ENCODE peak calls at places on chromosomes 11 and 22, in nine cellular contexts. F is NCI-H1092 treated with DMSO at 0.1 percent for 48 hours; L is amygdala; V is astrocyte; M is small intestine; K is MM.1S; E is left ventricle myocardium inferior; Q is amniotic stem cell; X is T-helper 2 cell treated with Interferon-gamma antibody and Interleukin-4, amounts not matched to agents 5 μg/mL and 100 μg/mL, for 36 hours. R is an unnamed sample.

GRCh38 chr11:122703541-122704272 is 48.2 kb downstream of the UBASH3B start:
- DNase-seq in F (no peak), L (no peak), V (no peak), M (no peak), K (no peak), E (no peak), Q (no peak), X (peak), R (peak)

GRCh38 chr11:68643576-68643975 is 40.8 kb upstream of the GAL start:
- DNase-seq in F (no peak), L (no peak), V (no peak), M (no peak), K (peak), E (no peak), Q (no peak), X (no peak), R (peak)

GRCh38 chr11:28539239-28540025 is 431.2 kb downstream of the METTL15 start:
- DNase-seq in F (no peak), L (no peak), V (no peak), M (no peak), K (no peak), E (no peak), Q (no peak), X (no peak), R (no peak)

GRCh38 chr11:117872420-117872961 is 4.0 kb downstream of the FXYD6 start:
- DNase-seq in F (no peak), L (no peak), V (no peak), M (no peak), K (no peak), E (peak), Q (no peak), X (no peak), R (no peak)

GRCh38 chr11:35045219-35045819 is 93.7 kb upstream of the CD44 start:
- DNase-seq in F (no peak), L (no peak), V (no peak), M (peak), K (no peak), E (no peak), Q (no peak), X (peak), R (no peak)

GRCh38 chr22:46879083-46879482 is 116.6 kb downstream of the TBC1D22A start:
- DNase-seq in F (no peak), L (no peak), V (peak), M (no peak), K (no peak), E (no peak), Q (no peak), X (no peak), R (peak)

GRCh38 chr11:103867481-103867880 is 169.0 kb upstream of the DDI1 start:
- DNase-seq in F (no peak), L (no peak), V (no peak), M (no peak), K (no peak), E (no peak), Q (no peak), X (no peak), R (no peak)

GRCh38 chr11:72642815-72643511 is 31.3 kb downstream of the PDE2A start:
- DNase-seq in F (peak), L (no peak), V (peak), M (peak), K (peak), E (peak), Q (peak), X (peak), R (peak)

GRCh38 chr11:69834811-69835800 is 15.9 kb upstream of the FGF3 start:
- DNase-seq in F (no peak), L (no peak), V (no peak), M (no peak), K (no peak), E (no peak), Q (no peak), X (no peak), R (peak)

GRCh38 chr22:22571429-22571828 is 12.4 kb upstream of the PRAME start:
- DNase-seq in F (no peak), L (no peak), V (no peak), M (no peak), K (no peak), E (no peak), Q (no peak), X (no peak), R (no peak)

GRCh38 chr11:69385832-69386415 is 92.0 kb downstream of the MYEOV start:
- DNase-seq in F (no peak), L (no peak), V (no peak), M (no peak), K (no peak), E (no peak), Q (no peak), X (no peak), R (no peak)

GRCh38 chr22:44821741-44822425 is 69.5 kb downstream of the ARHGAP8 start:
- DNase-seq in F (no peak), L (no peak), V (no peak), M (no peak), K (no peak), E (no peak), Q (no peak), X (no peak), R (no peak)

GRCh38 chr22:27476318-27476717 is 325.2 kb downstream of the MN1 start:
- DNase-seq in F (no peak), L (no peak), V (no peak), M (no peak), K (no peak), E (no peak), Q (no peak), X (no peak), R (no peak)

GRCh38 chr11:128174465-128175101 is 412.8 kb downstream of the ETS1 start:
- DNase-seq in F (no peak), L (no peak), V (peak), M (no peak), K (no peak), E (no peak), Q (no peak), X (no peak), R (peak)

GRCh38 chr11:6362185-6362867 is 27.9 kb upstream of the SMPD1 start:
- DNase-seq in F (no peak), L (no peak), V (no peak), M (no peak), K (no peak), E (peak), Q (no peak), X (no peak), R (no peak)

GRCh38 chr22:39972656-39973055 is 12.5 kb downstream of the TMA7B start:
- DNase-seq in F (no peak), L (no peak), V (no peak), M (no peak), K (no peak), E (no peak), Q (no peak), X (no peak), R (no peak)

GRCh38 chr11:67320011-67320410 is 16.7 kb downstream of the SSH3 start:
- DNase-seq in F (no peak), L (no peak), V (no peak), M (no peak), K (no peak), E (no peak), Q (no peak), X (no peak), R (no peak)

GRCh38 chr11:119671561-119672015 is 57.4 kb downstream of the NECTIN1 start:
- DNase-seq in F (peak), L (no peak), V (peak), M (no peak), K (no peak), E (peak), Q (no peak), X (no peak), R (peak)

GRCh38 chr11:134988495-134988894 is 576.5 kb upstream of the B3GAT1 start:
- DNase-seq in F (no peak), L (no peak), V (no peak), M (no peak), K (no peak), E (no peak), Q (no peak), X (no peak), R (no peak)

GRCh38 chr11:44563716-44564115 is 1.7 kb upstream of the CD82 start:
- DNase-seq in F (no peak), L (no peak), V (peak), M (no peak), K (no peak), E (no peak), Q (no peak), X (no peak), R (peak)

GRCh38 chr22:44752285-44753188 is at the start of gene ARHGAP8:
- DNase-seq in F (no peak), L (no peak), V (no peak), M (peak), K (no peak), E (no peak), Q (no peak), X (no peak), R (no peak)

GRCh38 chr11:119538748-119539147 is 115.8 kb upstream of the THY1 start:
- DNase-seq in F (no peak), L (no peak), V (no peak), M (no peak), K (no peak), E (no peak), Q (no peak), X (no peak), R (no peak)

GRCh38 chr11:112589132-112589531 is 328.5 kb upstream of the PLET1 start:
- DNase-seq in F (no peak), L (no peak), V (no peak), M (no peak), K (no peak), E (no peak), Q (no peak), X (no peak), R (no peak)

GRCh38 chr22:26134654-26135330 is 34.5 kb upstream of the SEZ6L start:
- DNase-seq in F (no peak), L (no peak), V (no peak), M (no peak), K (peak), E (no peak), Q (no peak), X (no peak), R (no peak)

GRCh38 chr11:133388975-133389568 is 143.2 kb downstream of the OPCML start:
- DNase-seq in F (no peak), L (no peak), V (no peak), M (no peak), K (no peak), E (no peak), Q (no peak), X (no peak), R (no peak)

GRCh38 chr11:132131962-132132361 is 761.5 kb downstream of the NTM start:
- DNase-seq in F (no peak), L (no peak), V (no peak), M (no peak), K (no peak), E (no peak), Q (no peak), X (no peak), R (no peak)

GRCh38 chr11:94800394-94800793 is 32.2 kb downstream of the AMOTL1 start:
- DNase-seq in F (no peak), L (no peak), V (no peak), M (no peak), K (no peak), E (no peak), Q (no peak), X (no peak), R (peak)

GRCh38 chr22:39364646-39365405 is 15.0 kb downstream of the SYNGR1 start:
- DNase-seq in F (no peak), L (no peak), V (no peak), M (no peak), K (no peak), E (no peak), Q (no peak), X (no peak), R (peak)

R was measured in fibroblast of lung.